ENCODE peak calls at places on chromosome 3, in six cellular contexts. P, J, Q, E, F and X are unnamed samples.
A peak's percentile ranks its signal among the peaks of the same experiment; 100 is the strongest.

GRCh38 chr3:33034601-33035000 is 62.3 kb downstream of the GLB1 start:
- DNase-seq in P (no peak), J (no peak), Q (no peak), E (no peak), F (no peak), X (no peak)

GRCh38 chr3:126545544-126545943 is 13.2 kb downstream of the C3orf22 start:
- DNase-seq in P (no peak), J (no peak), Q (no peak), E (peak; percentile 21), F (no peak), X (no peak)

GRCh38 chr3:16975083-16975482 is 90.3 kb downstream of the PLCL2 start:
- DNase-seq in P (no peak), J (no peak), Q (no peak), E (no peak), F (no peak), X (no peak)

GRCh38 chr3:18556503-18556902 is 131.4 kb upstream of the SATB1 start:
- DNase-seq in P (no peak), J (no peak), Q (no peak), E (no peak), F (no peak), X (no peak)

GRCh38 chr3:37974121-37974927 is 16.3 kb upstream of the VILL start:
- DNase-seq in P (peak; percentile 59), J (no peak), Q (peak; percentile 48), E (peak; percentile 75), F (peak; percentile 62), X (no peak)

GRCh38 chr3:18443670-18444596 is 18.8 kb upstream of the SATB1 start:
- DNase-seq in P (peak; percentile 57), J (peak; percentile 81), Q (no peak), E (peak; percentile 50), F (no peak), X (no peak)

GRCh38 chr3:105930733-105931132 is 61.9 kb upstream of the CBLB start:
- DNase-seq in P (no peak), J (no peak), Q (no peak), E (no peak), F (no peak), X (no peak)

GRCh38 chr3:111652492-111653180 is 57.5 kb upstream of the ZBED2 start:
- DNase-seq in P (no peak), J (no peak), Q (no peak), E (no peak), F (no peak), X (no peak)

GRCh38 chr3:150547045-150547753 is 612 bp downstream of the EIF2A start:
- DNase-seq in P (no peak), J (no peak), Q (peak; percentile 76), E (no peak), F (no peak), X (no peak)

GRCh38 chr3:187550446-187550845 is 119.7 kb downstream of the SST start:
- DNase-seq in P (no peak), J (no peak), Q (no peak), E (no peak), F (no peak), X (no peak)

GRCh38 chr3:75332784-75333183 is 331.3 kb upstream of the FRG2C start:
- DNase-seq in P (no peak), J (no peak), Q (peak; percentile 78), E (no peak), F (no peak), X (no peak)

GRCh38 chr3:29643034-29643425 is 362.2 kb downstream of the RBMS3 start:
- DNase-seq in P (no peak), J (no peak), Q (no peak), E (no peak), F (no peak), X (no peak)

GRCh38 chr3:3015472-3016089 is 94.6 kb downstream of the IL5RA start:
- DNase-seq in P (no peak), J (no peak), Q (peak; percentile 23), E (no peak), F (no peak), X (no peak)

GRCh38 chr3:38586546-38587520 is 62.7 kb downstream of the SCN5A start:
- DNase-seq in P (no peak), J (peak; percentile 38), Q (no peak), E (peak; percentile 26), F (no peak), X (no peak)

GRCh38 chr3:160221019-160221418 is 4.2 kb upstream of the C3orf80 start:
- DNase-seq in P (no peak), J (no peak), Q (no peak), E (no peak), F (no peak), X (no peak)

GRCh38 chr3:25455316-25456232 is 27.5 kb downstream of the RARB start:
- DNase-seq in P (peak; percentile 56), J (peak; percentile 79), Q (no peak), E (peak; percentile 64), F (no peak), X (no peak)

GRCh38 chr3:49012441-49013017 is 5.3 kb downstream of the WDR6 start:
- DNase-seq in P (no peak), J (no peak), Q (no peak), E (no peak), F (no peak), X (no peak)

GRCh38 chr3:116322761-116323160 is 122.5 kb downstream of the LSAMP start:
- DNase-seq in P (no peak), J (no peak), Q (no peak), E (no peak), F (no peak), X (no peak)

GRCh38 chr3:52536112-52536368 is 365 bp upstream of the UQCC5 start:
- DNase-seq in P (no peak), J (no peak), Q (no peak), E (no peak), F (no peak), X (no peak)
- H3K27ac ChIP-seq in P (peak overlapping the region; percentile 52), J (no peak overlapping the region), Q (no peak overlapping the region), E (peak overlapping the region; percentile 96), F (no peak overlapping the region), X (peak overlapping the region; percentile 67)

GRCh38 chr3:31219131-31219843 is 313.4 kb upstream of the STT3B start:
- DNase-seq in P (no peak), J (no peak), Q (peak; percentile 15), E (no peak), F (no peak), X (no peak)

GRCh38 chr3:31218082-31218481 is 314.6 kb upstream of the STT3B start:
- DNase-seq in P (no peak), J (no peak), Q (no peak), E (no peak), F (no peak), X (no peak)

GRCh38 chr3:31210068-31210650 is 315.7 kb upstream of the GADL1 start:
- DNase-seq in P (no peak), J (no peak), Q (no peak), E (no peak), F (no peak), X (no peak)

DNA sequence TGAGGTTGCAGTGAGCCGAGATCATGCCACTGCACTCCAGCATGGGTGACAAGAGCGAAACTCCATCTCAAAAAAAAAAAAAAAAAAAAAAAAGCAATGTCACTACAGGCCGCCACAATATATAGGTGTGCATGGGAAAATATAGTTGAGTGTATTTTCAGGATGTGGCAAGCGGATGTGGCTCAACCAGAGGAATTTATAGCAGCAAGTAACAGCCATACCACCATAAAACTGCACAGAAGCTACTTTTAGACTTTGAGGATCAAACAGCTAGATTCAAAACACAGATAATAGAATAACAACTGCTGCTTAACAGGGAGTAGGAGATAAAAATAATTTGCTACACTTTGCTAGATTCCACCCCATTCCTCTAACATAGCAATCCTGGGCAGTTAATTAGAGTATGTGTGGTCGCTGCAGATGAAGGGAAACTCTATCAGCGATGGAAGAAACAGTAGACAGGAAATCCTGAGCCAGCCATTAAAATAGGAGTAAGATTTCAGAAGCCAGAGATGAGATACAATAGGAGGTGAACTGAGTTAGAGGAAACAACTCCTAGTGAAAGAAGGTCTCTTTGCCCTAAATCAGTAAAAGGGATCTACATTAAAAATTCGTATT is 318.7 kb upstream of the STT3B start:
- DNase-seq in P (no peak), J (no peak), Q (no peak), E (no peak), F (no peak), X (no peak)
- H3K27ac ChIP-seq in P (no peak overlapping the region), J (no peak overlapping the region), Q (no peak overlapping the region), E (no peak overlapping the region), F (no peak overlapping the region), X (no peak overlapping the region)

GRCh38 chr3:168249539-168250414 is 154.1 kb upstream of the GOLIM4 start:
- DNase-seq in P (peak; percentile 77), J (peak; percentile 87), Q (peak; percentile 63), E (peak; percentile 82), F (peak; percentile 87), X (peak; percentile 59)
- H3K27ac ChIP-seq in P (no peak overlapping the region), J (no peak overlapping the region), Q (peak overlapping the region; percentile 70), E (no peak overlapping the region), F (no peak overlapping the region), X (peak overlapping the region; percentile 65)

GRCh38 chr3:52897130-52898109 is at the start of gene STIMATE:
- DNase-seq in P (peak; percentile 88), J (peak; percentile 97), Q (peak; percentile 73), E (peak; percentile 94), F (peak; percentile 91), X (peak; percentile 37)
- H3K27ac ChIP-seq in P (peak within 1 kb of the TSS; percentile 51), J (peak within 1 kb of the TSS; percentile 61), Q (no peak within 1 kb of the TSS), E (peak within 1 kb of the TSS; percentile 89), F (no peak within 1 kb of the TSS), X (no peak within 1 kb of the TSS)

DNA sequence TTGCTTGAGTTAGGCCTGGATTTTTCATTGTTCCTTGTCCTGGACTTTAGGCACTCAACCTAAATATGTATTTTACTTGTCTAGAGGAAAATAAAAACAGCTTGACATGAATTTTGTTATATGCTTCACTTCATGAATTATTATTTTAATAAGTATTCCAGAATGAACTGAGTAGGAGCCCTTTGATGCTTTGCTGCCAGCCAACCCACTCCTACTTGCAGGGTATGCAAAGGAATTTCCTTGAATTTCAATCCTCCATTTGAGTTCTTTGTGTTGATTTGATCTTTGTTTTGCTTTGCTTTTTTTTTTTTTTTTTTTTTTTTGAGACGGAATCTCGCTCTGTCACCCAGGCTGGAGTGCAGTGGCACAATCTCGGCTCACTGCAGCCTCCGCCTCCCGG is 11.6 kb downstream of the ARL6IP5 start:
- DNase-seq in P (no peak), J (no peak), Q (no peak), E (no peak), F (no peak), X (no peak)
- H3K27ac ChIP-seq in P (peak overlapping the region; percentile 33), J (peak overlapping the region; percentile 0), Q (no peak overlapping the region), E (peak overlapping the region; percentile 98), F (no peak overlapping the region), X (no peak overlapping the region)